ENCODE peak calls at places on chromosome 3, in eight cellular contexts. B is K562, Y is endothelial cell of umbilical vein, Z is H1, R is HepG2, S is HCT116, G is GM23338, H is GM12878. J is an unnamed sample.
A peak's percentile ranks its signal among the peaks of the same experiment; 100 is the strongest.

GRCh38 chr3:184716652-184717607 is 5.1 kb upstream of the MAGEF1 start:
- DNase-seq in B (no peak), Y (no peak), Z (no peak), R (peak; percentile 12), S (no peak), G (peak; percentile 67), H (no peak), J (peak; percentile 88)

GRCh38 chr3:56725175-56725574 is 42.1 kb upstream of the TASOR start:
- DNase-seq in B (no peak), Y (no peak), Z (no peak), R (no peak), S (no peak), G (no peak), H (peak; percentile 87), J (no peak)

GRCh38 chr3:49745986-49746385 is 22.2 kb upstream of the GMPPB start:
- DNase-seq in B (no peak), Y (peak; percentile 55), Z (no peak), R (no peak), S (no peak), G (no peak), H (no peak), J (no peak)

GRCh38 chr3:36124118-36124796 is 256.0 kb upstream of the STAC start:
- DNase-seq in B (no peak), Y (no peak), Z (peak; percentile 41), R (peak; percentile 38), S (peak; percentile 4), G (peak; percentile 87), H (no peak), J (no peak)

GRCh38 chr3:14550651-14551611 is 10.8 kb upstream of the GRIP2 start:
- DNase-seq in B (no peak), Y (no peak), Z (no peak), R (no peak), S (no peak), G (no peak), H (no peak), J (no peak)

GRCh38 chr3:64214002-64214696 is 11.1 kb downstream of the PRICKLE2 start:
- DNase-seq in B (no peak), Y (peak; percentile 83), Z (no peak), R (no peak), S (no peak), G (no peak), H (no peak), J (no peak)

GRCh38 chr3:36843065-36844051 is 79.0 kb upstream of the DCLK3 start:
- DNase-seq in B (peak; percentile 62), Y (peak; percentile 19), Z (peak; percentile 69), R (peak; percentile 24), S (peak; percentile 62), G (peak; percentile 85), H (peak; percentile 15), J (no peak)

GRCh38 chr3:152389316-152389934 is 120.7 kb downstream of the MBNL1 start:
- DNase-seq in B (no peak), Y (no peak), Z (no peak), R (no peak), S (no peak), G (no peak), H (no peak), J (no peak)

GRCh38 chr3:147393261-147393964 is 12.9 kb downstream of the ZIC4 start:
- DNase-seq in B (no peak), Y (no peak), Z (no peak), R (no peak), S (no peak), G (peak; percentile 94), H (no peak), J (no peak)

GRCh38 chr3:150787741-150788370 is 24.9 kb upstream of the SIAH2 start:
- DNase-seq in B (peak; percentile 63), Y (peak; percentile 60), Z (no peak), R (peak; percentile 53), S (peak; percentile 69), G (peak; percentile 94), H (no peak), J (peak; percentile 34)

GRCh38 chr3:141266797-141267555 is 35.4 kb downstream of the PXYLP1 start:
- DNase-seq in B (no peak), Y (no peak), Z (no peak), R (no peak), S (no peak), G (no peak), H (no peak), J (no peak)

GRCh38 chr3:196563721-196564225 is 4.6 kb downstream of the WDR53 start:
- DNase-seq in B (no peak), Y (peak; percentile 66), Z (no peak), R (no peak), S (peak; percentile 47), G (no peak), H (no peak), J (no peak)

GRCh38 chr3:48694610-48695051 is 8.9 kb upstream of the NCKIPSD start:
- DNase-seq in B (no peak), Y (peak; percentile 60), Z (no peak), R (no peak), S (peak; percentile 32), G (no peak), H (no peak), J (no peak)

GRCh38 chr3:179082416-179082815 is 10.8 kb upstream of the ZMAT3 start:
- DNase-seq in B (no peak), Y (no peak), Z (no peak), R (no peak), S (no peak), G (no peak), H (no peak), J (no peak)

GRCh38 chr3:53236112-53236841 is 19.5 kb downstream of the TKT start:
- DNase-seq in B (peak; percentile 54), Y (peak; percentile 90), Z (no peak), R (peak; percentile 52), S (peak; percentile 34), G (no peak), H (no peak), J (no peak)

GRCh38 chr3:67635257-67635656 is 19.2 kb downstream of the SUCLG2 start:
- DNase-seq in B (no peak), Y (no peak), Z (no peak), R (no peak), S (no peak), G (no peak), H (no peak), J (no peak)

GRCh38 chr3:108153451-108153981 is 62.7 kb upstream of the CD47 start:
- DNase-seq in B (peak; percentile 9), Y (peak; percentile 43), Z (peak; percentile 29), R (peak; percentile 37), S (peak; percentile 62), G (peak; percentile 88), H (no peak), J (peak; percentile 53)

GRCh38 chr3:49914906-49915305 is 11.2 kb upstream of the MST1R start:
- DNase-seq in B (no peak), Y (no peak), Z (no peak), R (no peak), S (no peak), G (no peak), H (no peak), J (no peak)

GRCh38 chr3:68878322-68878721 is 54.0 kb downstream of the TAFA4 start:
- DNase-seq in B (peak; percentile 8), Y (peak; percentile 29), Z (no peak), R (peak; percentile 16), S (no peak), G (peak; percentile 60), H (no peak), J (no peak)

GRCh38 chr3:137765310-137766033 is 1.4 kb downstream of the SOX14 start:
- DNase-seq in B (no peak), Y (no peak), Z (no peak), R (no peak), S (no peak), G (peak; percentile 41), H (no peak), J (no peak)
- TF ChIP-seq EZH2 in B (no peak), Y (no peak), Z (peak; percentile 97), R (no peak), S (no peak), G (peak; percentile 73), H (peak; percentile 10), J (peak; percentile 96)

GRCh38 chr3:101809178-101810022 is 30.4 kb downstream of the NXPE3 start:
- DNase-seq in B (peak; percentile 28), Y (peak; percentile 69), Z (no peak), R (peak; percentile 29), S (peak; percentile 28), G (peak; percentile 69), H (no peak), J (peak; percentile 72)
- TF ChIP-seq POLR2AphosphoS5 in B (no peak), Y (no peak), Z (no peak), R (no peak), S (no peak), G (no peak), H (no peak), J (no peak)

DNA sequence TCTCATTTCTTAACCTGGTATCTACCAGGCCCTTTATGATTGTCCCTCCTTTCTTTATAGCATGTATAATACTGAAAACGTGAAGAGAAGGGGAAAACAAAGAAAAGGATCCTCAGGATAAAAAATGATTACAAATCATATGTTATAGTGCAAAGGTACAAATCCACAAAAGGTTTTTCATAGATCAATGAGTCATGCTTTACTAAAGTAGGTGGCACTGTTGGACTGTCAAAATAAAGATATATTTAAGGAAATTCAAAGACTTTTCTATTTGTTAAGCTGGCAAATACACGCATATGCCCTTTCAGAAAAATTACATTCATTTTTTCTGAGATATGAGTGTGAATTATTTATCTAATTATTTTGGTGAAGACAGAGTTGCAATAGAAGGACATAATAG is 151.6 kb downstream of the CADM2 start:
- DNase-seq in B (no peak), Y (no peak), Z (no peak), R (no peak), S (no peak), G (no peak), H (no peak), J (no peak)
- TF ChIP-seq EZH2 in B (no peak), Y (no peak), Z (no peak), R (no peak), S (no peak), G (no peak), H (no peak), J (no peak)

GRCh38 chr3:4501422-4501821 is 8.3 kb downstream of the ITPR1 start:
- DNase-seq in B (no peak), Y (no peak), Z (no peak), R (peak; percentile 24), S (no peak), G (no peak), H (no peak), J (no peak)

GRCh38 chr3:4497005-4497692 is 4.0 kb downstream of the ITPR1 start:
- DNase-seq in B (no peak), Y (no peak), Z (no peak), R (no peak), S (no peak), G (no peak), H (no peak), J (no peak)

GRCh38 chr3:4497884-4498283 is 4.7 kb downstream of the ITPR1 start:
- DNase-seq in B (no peak), Y (no peak), Z (no peak), R (no peak), S (no peak), G (no peak), H (no peak), J (no peak)

GRCh38 chr3:4495294-4496110 is 2.4 kb downstream of the ITPR1 start:
- DNase-seq in B (no peak), Y (peak; percentile 77), Z (no peak), R (no peak), S (no peak), G (no peak), H (no peak), J (no peak)

DNA sequence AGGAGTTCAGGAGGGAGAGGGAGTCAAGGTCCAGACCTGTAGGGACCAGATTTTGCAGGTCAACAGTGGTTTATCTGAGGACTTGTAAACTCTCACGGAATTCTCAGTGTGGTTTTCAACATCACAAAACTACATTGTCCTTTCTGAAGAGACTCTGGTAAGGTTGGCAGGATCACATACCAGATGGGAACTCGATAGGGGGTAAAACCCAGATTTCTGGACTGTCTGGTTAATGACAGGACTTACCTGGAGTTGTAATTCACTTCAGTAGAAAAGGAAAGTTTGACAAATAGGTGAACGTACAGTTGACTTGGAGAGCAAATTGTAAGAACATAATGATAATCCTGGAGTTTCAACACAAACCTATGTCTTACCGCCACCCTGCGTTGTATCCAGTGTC is 5.3 kb downstream of the ITPR1 start:
- DNase-seq in B (no peak), Y (no peak), Z (no peak), R (no peak), S (no peak), G (no peak), H (no peak), J (no peak)
- TF ChIP-seq POLR2AphosphoS5 in B (no peak), Y (no peak), Z (no peak), R (no peak), S (no peak), G (no peak), H (no peak), J (no peak)

J was measured in SK-N-MC.